ENCODE peak calls at places on chromosomes 11 and 22, in five cellular contexts. T is MCF 10A, J is GM23338, U is mesothelial cell of epicardium, X is Calu3. I is an unnamed sample.

GRCh38 chr22:31329029-31329428 is 17.1 kb downstream of the PATZ1 start:
- DNase-seq in U (no peak), T (no peak), X (no peak), J (no peak), I (no peak)

GRCh38 chr11:131392528-131393255 is 22.3 kb downstream of the NTM start:
- DNase-seq in J (peak; percentile 78), X (no peak), T (no peak), U (no peak), I (no peak)

GRCh38 chr11:63602296-63602695 is 11.9 kb downstream of the PLAAT3 start:
- DNase-seq in X (no peak), J (no peak), T (no peak), U (no peak), I (no peak)

GRCh38 chr11:39374963-39375698 is 2084.3 kb downstream of the LRRC4C start:
- DNase-seq in U (no peak), J (peak; percentile 53), X (peak; percentile 15), T (peak; percentile 48), I (no peak)

GRCh38 chr11:102560555-102561011 is 30.0 kb upstream of the MMP7 start:
- DNase-seq in J (no peak), T (peak; percentile 69), U (no peak), X (no peak), I (no peak)

GRCh38 chr11:47469411-47470179 is 20.7 kb upstream of the RAPSN start:
- DNase-seq in U (no peak), J (no peak), T (no peak), X (no peak), I (no peak)

GRCh38 chr11:108498046-108498815 is at the start of gene POGLUT3:
- DNase-seq in X (peak; percentile 50), T (peak; percentile 21), J (peak; percentile 76), U (peak; percentile 72), I (peak; percentile 93)

GRCh38 chr11:76275446-76275845 is 69.1 kb upstream of the WNT11 start:
- DNase-seq in U (no peak), J (no peak), T (no peak), X (no peak), I (no peak)

GRCh38 chr11:130124096-130124495 is 35.5 kb upstream of the ST14 start:
- DNase-seq in U (no peak), T (peak; percentile 95), X (peak; percentile 72), J (no peak), I (peak; percentile 67)

GRCh38 chr22:37533995-37534394 is 14.8 kb upstream of the CARD10 start:
- DNase-seq in X (peak; percentile 58), U (no peak), J (no peak), T (peak; percentile 91), I (no peak)

GRCh38 chr11:50071584-50072225 is 39.0 kb downstream of the OR4C45 start:
- DNase-seq in X (no peak), J (no peak), U (no peak), T (no peak), I (no peak)

I was measured in Caco-2.